ENCODE peak calls at places on chromosomes 1 and 21, in eight cellular contexts. J is KG1; X is astrocyte of the spinal cord; F is stimulated activated CD8-positive, alpha-beta memory T cell treated with anti-CD3 and anti-CD28 coated beads, Interleukin-15, amount 100 ng/mL, for 4 hours; K is germinal center; Q is sigmoid colon; E is uterus; Y is head of caudate nucleus. N is an unnamed sample.

GRCh38 chr1:172905452-172905851 is 145.3 kb downstream of the TNFSF18 start:
- DNase-seq in J (no peak), X (peak), F (no peak), K (no peak), Q (no peak), E (no peak), Y (no peak), N (peak)

GRCh38 chr1:2786329-2787162 is 14.9 kb downstream of the TTC34 start:
- DNase-seq in J (peak), X (no peak), F (peak), K (peak), Q (peak), E (peak), Y (peak), N (no peak)

GRCh38 chr1:96521994-96522760 is 199.4 kb upstream of the PTBP2 start:
- DNase-seq in J (no peak), X (peak), F (no peak), K (no peak), Q (no peak), E (no peak), Y (no peak), N (peak)

GRCh38 chr1:248890549-248891498 is 15.2 kb upstream of the PGBD2 start:
- DNase-seq in J (no peak), X (no peak), F (no peak), K (no peak), Q (no peak), E (no peak), Y (no peak), N (no peak)

GRCh38 chr1:31505884-31506497 is 70.3 kb upstream of the TINAGL1 start:
- DNase-seq in J (peak), X (peak), F (no peak), K (no peak), Q (no peak), E (no peak), Y (no peak), N (no peak)

GRCh38 chr1:204177133-204177532 is 11.0 kb upstream of the REN start:
- DNase-seq in J (no peak), X (no peak), F (no peak), K (no peak), Q (no peak), E (no peak), Y (no peak), N (no peak)

GRCh38 chr1:17635276-17635675 is 95.8 kb downstream of the ARHGEF10L start:
- DNase-seq in J (no peak), X (no peak), F (no peak), K (no peak), Q (no peak), E (no peak), Y (no peak), N (no peak)

GRCh38 chr1:154972517-154973343 is 1.8 kb upstream of the CKS1B start:
- DNase-seq in J (no peak), X (peak), F (no peak), K (no peak), Q (peak), E (peak), Y (peak), N (peak)

GRCh38 chr1:209585672-209586071 is 2.2 kb downstream of the CAMK1G start:
- DNase-seq in J (no peak), X (peak), F (no peak), K (no peak), Q (peak), E (peak), Y (peak), N (peak)

GRCh38 chr1:214310777-214311690 is 30.1 kb downstream of the SMYD2 start:
- DNase-seq in J (no peak), X (no peak), F (no peak), K (no peak), Q (no peak), E (no peak), Y (no peak), N (no peak)

GRCh38 chr1:94927405-94928175 is 680 bp upstream of the CNN3 start:
- DNase-seq in J (no peak), X (peak), F (no peak), K (no peak), Q (no peak), E (no peak), Y (peak), N (peak)

GRCh38 chr1:153291514-153291913 is 21.2 kb downstream of the PGLYRP3 start:
- DNase-seq in J (no peak), X (no peak), F (no peak), K (no peak), Q (no peak), E (no peak), Y (no peak), N (no peak)

GRCh38 chr1:155309423-155310021 is 856 bp downstream of the FDPS start:
- DNase-seq in J (no peak), X (peak), F (no peak), K (no peak), Q (no peak), E (peak), Y (no peak), N (peak)

GRCh38 chr21:43203523-43204080 is 34.8 kb downstream of the CRYAA start:
- DNase-seq in J (no peak), X (no peak), F (no peak), K (no peak), Q (peak), E (no peak), Y (no peak), N (no peak)

GRCh38 chr21:46124926-46125845 is 27.3 kb downstream of the COL6A2 start:
- DNase-seq in J (no peak), X (no peak), F (no peak), K (no peak), Q (peak), E (peak), Y (no peak), N (no peak)

GRCh38 chr1:248757784-248758195 is 2.2 kb upstream of the LYPD8 start:
- DNase-seq in J (no peak), X (no peak), F (no peak), K (no peak), Q (no peak), E (no peak), Y (no peak), N (peak)

GRCh38 chr21:35437941-35438340 is 388.8 kb upstream of the RUNX1 start:
- DNase-seq in J (no peak), X (no peak), F (no peak), K (no peak), Q (no peak), E (no peak), Y (no peak), N (no peak)

GRCh38 chr1:243568793-243569192 is 281.2 kb downstream of the AKT3 start:
- DNase-seq in J (no peak), X (peak), F (no peak), K (no peak), Q (no peak), E (no peak), Y (no peak), N (no peak)